ENCODE peak calls at places on chromosomes 5 and 9, in nine cellular contexts. G is IMR-90, W is left cardiac atrium, V is neural crest cell, T is activated B cell treated with CpG ODN at 0.5 μM for 24 hours, D is HepG2, P is HEK293T, Z is MCF 10A, K is mucosa of gallbladder. F is an unnamed sample.

GRCh38 chr5:146510528-146510927 is 5.5 kb downstream of the GPR151 start:
- DNase-seq in K (no peak), V (no peak), T (no peak), W (no peak), P (no peak), G (peak; percentile 53), D (no peak), Z (peak; percentile 76), F (no peak)

GRCh38 chr9:35669331-35670145 is 4.2 kb upstream of the CA9 start:
- DNase-seq in P (no peak), T (no peak), K (peak; percentile 92), W (no peak), V (no peak), Z (peak; percentile 38), D (peak; percentile 98), G (peak; percentile 76), F (no peak)

GRCh38 chr5:38258319-38259061 is at the start of gene EGFLAM:
- DNase-seq in T (no peak), D (no peak), G (no peak), W (no peak), K (no peak), P (peak; percentile 66), V (peak; percentile 40), Z (peak; percentile 6), F (peak; percentile 20)

GRCh38 chr9:127135056-127135745 is 12.8 kb upstream of the ANGPTL2 start:
- DNase-seq in K (no peak), T (no peak), W (no peak), Z (no peak), V (no peak), D (no peak), G (no peak), P (no peak), F (no peak)

GRCh38 chr9:71783120-71783523 is 14.8 kb upstream of the CEMIP2 start:
- DNase-seq in K (peak; percentile 57), V (no peak), G (peak; percentile 19), P (no peak), T (peak; percentile 37), D (peak; percentile 45), Z (peak; percentile 51), W (peak; percentile 38), F (no peak)

GRCh38 chr9:114889802-114890224 is 40.6 kb downstream of the TNFSF8 start:
- DNase-seq in V (no peak), G (no peak), W (no peak), D (no peak), T (no peak), Z (no peak), K (no peak), P (no peak), F (no peak)

GRCh38 chr9:129164246-129164930 is 13.7 kb downstream of the IER5L start:
- DNase-seq in D (peak; percentile 72), T (no peak), Z (no peak), V (no peak), W (peak; percentile 70), K (peak; percentile 67), G (peak; percentile 53), P (no peak), F (no peak)

GRCh38 chr9:101387871-101388506 is 3.2 kb upstream of the BAAT start:
- DNase-seq in G (peak; percentile 46), W (no peak), P (peak; percentile 27), V (no peak), Z (peak; percentile 56), T (no peak), D (peak; percentile 86), K (no peak), F (peak; percentile 40)

GRCh38 chr5:137688248-137688840 is 47.5 kb downstream of the KLHL3 start:
- DNase-seq in K (no peak), V (no peak), D (no peak), T (no peak), P (no peak), Z (no peak), W (no peak), G (peak; percentile 11), F (no peak)

GRCh38 chr9:120928720-120929389 is 2.3 kb upstream of the TRAF1 start:
- DNase-seq in T (peak; percentile 76), G (no peak), W (peak; percentile 82), K (peak; percentile 67), V (peak; percentile 51), D (peak; percentile 21), Z (peak; percentile 31), P (peak; percentile 72), F (peak; percentile 72)

GRCh38 chr9:113513541-113513940 is 50.0 kb downstream of the RGS3 start:
- DNase-seq in D (no peak), P (no peak), G (no peak), T (no peak), V (no peak), K (no peak), Z (no peak), W (no peak), F (no peak)

GRCh38 chr5:1268666-1269065 is 26.2 kb downstream of the TERT start:
- DNase-seq in T (no peak), G (no peak), K (no peak), W (no peak), D (no peak), V (no peak), Z (no peak), P (no peak), F (no peak)

F was measured in HAP-1.